ENCODE peak calls at places on chromosomes 16 and 17, in ten cellular contexts. One of them, this sample, is unnamed.
A peak's percentile ranks its signal among the peaks of the same experiment; 100 is the strongest.

GRCh38 chr17:34979650-34980352 is 511 bp upstream of the LIG3 start:
- DNase-seq in nephron progenitor cell: no peak
- DNase-seq in mesenteric fat pad: no peak
- DNase-seq in stimulated activated CD4-positive, alpha-beta T cell treated with anti-CD3 and anti-CD28 coated beads, Interleukin-15, amount 100 ng/mL, for 1 hour: no peak
- DNase-seq in left lung: no peak
- DNase-seq in kidney: no peak
- DNase-seq in foreskin melanocyte: no peak
- DNase-seq in endodermal cell: no peak
- DNase-seq in fibroblast of lung: peak; percentile 10
- DNase-seq in choroid plexus epithelial cell: peak; percentile 28
- DNase-seq in this sample: no peak

GRCh38 chr17:34580685-34581445 is 1.5 kb downstream of the TMEM132E start:
- DNase-seq in fibroblast of lung: no peak
- DNase-seq in endodermal cell: peak; percentile 81
- DNase-seq in stimulated activated CD4-positive, alpha-beta T cell treated with anti-CD3 and anti-CD28 coated beads, Interleukin-15, amount 100 ng/mL, for 1 hour: no peak
- DNase-seq in kidney: no peak
- DNase-seq in left lung: no peak
- DNase-seq in mesenteric fat pad: no peak
- DNase-seq in choroid plexus epithelial cell: no peak
- DNase-seq in nephron progenitor cell: peak; percentile 53
- DNase-seq in foreskin melanocyte: no peak
- DNase-seq in this sample: peak; percentile 77

GRCh38 chr16:3608069-3608468 is 3.3 kb downstream of the SLX4 start:
- DNase-seq in stimulated activated CD4-positive, alpha-beta T cell treated with anti-CD3 and anti-CD28 coated beads, Interleukin-15, amount 100 ng/mL, for 1 hour: no peak
- DNase-seq in fibroblast of lung: no peak
- DNase-seq in kidney: no peak
- DNase-seq in nephron progenitor cell: no peak
- DNase-seq in choroid plexus epithelial cell: no peak
- DNase-seq in foreskin melanocyte: no peak
- DNase-seq in mesenteric fat pad: no peak
- DNase-seq in left lung: no peak
- DNase-seq in endodermal cell: no peak
- DNase-seq in this sample: peak; percentile 18

GRCh38 chr17:7794063-7794663 is 39.9 kb upstream of the KDM6B start:
- DNase-seq in kidney: no peak
- DNase-seq in mesenteric fat pad: no peak
- DNase-seq in nephron progenitor cell: no peak
- DNase-seq in stimulated activated CD4-positive, alpha-beta T cell treated with anti-CD3 and anti-CD28 coated beads, Interleukin-15, amount 100 ng/mL, for 1 hour: no peak
- DNase-seq in fibroblast of lung: no peak
- DNase-seq in choroid plexus epithelial cell: no peak
- DNase-seq in endodermal cell: no peak
- DNase-seq in foreskin melanocyte: no peak
- DNase-seq in left lung: no peak
- DNase-seq in this sample: no peak

GRCh38 chr17:68006797-68007196 is 10.5 kb upstream of the C17orf58 start:
- DNase-seq in fibroblast of lung: no peak
- DNase-seq in endodermal cell: peak; percentile 41
- DNase-seq in choroid plexus epithelial cell: no peak
- DNase-seq in stimulated activated CD4-positive, alpha-beta T cell treated with anti-CD3 and anti-CD28 coated beads, Interleukin-15, amount 100 ng/mL, for 1 hour: no peak
- DNase-seq in nephron progenitor cell: no peak
- DNase-seq in kidney: no peak
- DNase-seq in mesenteric fat pad: no peak
- DNase-seq in left lung: no peak
- DNase-seq in foreskin melanocyte: no peak
- DNase-seq in this sample: no peak

GRCh38 chr17:59914274-59914854 is 21.4 kb downstream of the RPS6KB1 start:
- DNase-seq in endodermal cell: no peak
- DNase-seq in fibroblast of lung: peak; percentile 69
- DNase-seq in stimulated activated CD4-positive, alpha-beta T cell treated with anti-CD3 and anti-CD28 coated beads, Interleukin-15, amount 100 ng/mL, for 1 hour: no peak
- DNase-seq in choroid plexus epithelial cell: peak; percentile 68
- DNase-seq in kidney: no peak
- DNase-seq in left lung: no peak
- DNase-seq in mesenteric fat pad: no peak
- DNase-seq in nephron progenitor cell: no peak
- DNase-seq in foreskin melanocyte: peak; percentile 29
- DNase-seq in this sample: no peak

GRCh38 chr16:86722970-86723369 is 144.6 kb downstream of the FOXL1 start:
- DNase-seq in endodermal cell: no peak
- DNase-seq in kidney: no peak
- DNase-seq in nephron progenitor cell: no peak
- DNase-seq in choroid plexus epithelial cell: peak; percentile 66
- DNase-seq in stimulated activated CD4-positive, alpha-beta T cell treated with anti-CD3 and anti-CD28 coated beads, Interleukin-15, amount 100 ng/mL, for 1 hour: no peak
- DNase-seq in foreskin melanocyte: no peak
- DNase-seq in mesenteric fat pad: no peak
- DNase-seq in fibroblast of lung: peak; percentile 83
- DNase-seq in left lung: no peak
- DNase-seq in this sample: no peak

GRCh38 chr16:54456291-54456690 is 169.7 kb upstream of the IRX3 start:
- DNase-seq in choroid plexus epithelial cell: no peak
- DNase-seq in fibroblast of lung: no peak
- DNase-seq in kidney: no peak
- DNase-seq in left lung: no peak
- DNase-seq in endodermal cell: no peak
- DNase-seq in mesenteric fat pad: no peak
- DNase-seq in stimulated activated CD4-positive, alpha-beta T cell treated with anti-CD3 and anti-CD28 coated beads, Interleukin-15, amount 100 ng/mL, for 1 hour: no peak
- DNase-seq in nephron progenitor cell: no peak
- DNase-seq in foreskin melanocyte: no peak
- DNase-seq in this sample: no peak

GRCh38 chr17:69046130-69046807 is 14.5 kb downstream of the ABCA9 start:
- DNase-seq in stimulated activated CD4-positive, alpha-beta T cell treated with anti-CD3 and anti-CD28 coated beads, Interleukin-15, amount 100 ng/mL, for 1 hour: no peak
- DNase-seq in endodermal cell: peak; percentile 60
- DNase-seq in fibroblast of lung: no peak
- DNase-seq in kidney: no peak
- DNase-seq in nephron progenitor cell: no peak
- DNase-seq in left lung: no peak
- DNase-seq in mesenteric fat pad: no peak
- DNase-seq in foreskin melanocyte: no peak
- DNase-seq in choroid plexus epithelial cell: no peak
- DNase-seq in this sample: no peak

GRCh38 chr16:337975-338575 is 14.4 kb downstream of the AXIN1 start:
- DNase-seq in mesenteric fat pad: no peak
- DNase-seq in stimulated activated CD4-positive, alpha-beta T cell treated with anti-CD3 and anti-CD28 coated beads, Interleukin-15, amount 100 ng/mL, for 1 hour: no peak
- DNase-seq in choroid plexus epithelial cell: no peak
- DNase-seq in endodermal cell: no peak
- DNase-seq in foreskin melanocyte: no peak
- DNase-seq in kidney: no peak
- DNase-seq in left lung: peak; percentile 76
- DNase-seq in fibroblast of lung: no peak
- DNase-seq in nephron progenitor cell: no peak
- DNase-seq in this sample: no peak

GRCh38 chr16:83095926-83096692 is 469.3 kb downstream of the CDH13 start:
- DNase-seq in mesenteric fat pad: no peak
- DNase-seq in foreskin melanocyte: no peak
- DNase-seq in endodermal cell: no peak
- DNase-seq in nephron progenitor cell: no peak
- DNase-seq in fibroblast of lung: peak; percentile 14
- DNase-seq in choroid plexus epithelial cell: peak; percentile 43
- DNase-seq in kidney: no peak
- DNase-seq in stimulated activated CD4-positive, alpha-beta T cell treated with anti-CD3 and anti-CD28 coated beads, Interleukin-15, amount 100 ng/mL, for 1 hour: no peak
- DNase-seq in left lung: no peak
- DNase-seq in this sample: no peak

GRCh38 chr17:74963656-74964055 is 8.9 kb downstream of the HID1 start:
- DNase-seq in mesenteric fat pad: no peak
- DNase-seq in fibroblast of lung: no peak
- DNase-seq in left lung: no peak
- DNase-seq in kidney: no peak
- DNase-seq in stimulated activated CD4-positive, alpha-beta T cell treated with anti-CD3 and anti-CD28 coated beads, Interleukin-15, amount 100 ng/mL, for 1 hour: no peak
- DNase-seq in endodermal cell: peak; percentile 83
- DNase-seq in nephron progenitor cell: no peak
- DNase-seq in choroid plexus epithelial cell: no peak
- DNase-seq in foreskin melanocyte: no peak
- DNase-seq in this sample: no peak

GRCh38 chr17:60327122-60327869 is 64.6 kb downstream of the USP32 start:
- DNase-seq in nephron progenitor cell: peak; percentile 30
- DNase-seq in endodermal cell: peak; percentile 83
- DNase-seq in left lung: no peak
- DNase-seq in foreskin melanocyte: no peak
- DNase-seq in stimulated activated CD4-positive, alpha-beta T cell treated with anti-CD3 and anti-CD28 coated beads, Interleukin-15, amount 100 ng/mL, for 1 hour: no peak
- DNase-seq in choroid plexus epithelial cell: no peak
- DNase-seq in kidney: no peak
- DNase-seq in fibroblast of lung: no peak
- DNase-seq in mesenteric fat pad: no peak
- DNase-seq in this sample: peak; percentile 70

This sample was measured in islet precursor cell.